ENCODE peak calls at places on chromosomes 11 and 22, in seven cellular contexts. O is nephron progenitor cell, V is endothelial cell, S is choroid plexus epithelial cell, J is BE2C, C is cardiac fibroblast, W is tibial nerve. R is an unnamed sample.

GRCh38 chr22:37657590-37658132 is 862 bp upstream of the PDXP start:
- DNase-seq in C (no peak), W (no peak), V (no peak), J (no peak), S (no peak), O (no peak), R (no peak)

GRCh38 chr11:117225553-117226170 is 6.2 kb downstream of the PCSK7 start:
- DNase-seq in S (no peak), C (no peak), W (no peak), O (no peak), J (no peak), V (no peak), R (no peak)

GRCh38 chr11:113596658-113597057 is 109.5 kb downstream of the TMPRSS5 start:
- DNase-seq in C (no peak), O (no peak), V (no peak), J (no peak), W (no peak), S (no peak), R (no peak)

GRCh38 chr11:96037267-96037990 is 113.5 kb upstream of the MTMR2 start:
- DNase-seq in S (peak), J (no peak), C (no peak), W (no peak), V (no peak), O (peak), R (no peak)

GRCh38 chr11:83864412-83865057 is 578.4 kb upstream of the CCDC90B start:
- DNase-seq in J (peak), O (no peak), S (no peak), C (no peak), W (no peak), V (no peak), R (no peak)

GRCh38 chr11:3126207-3126865 is 38.8 kb downstream of the OSBPL5 start:
- DNase-seq in V (peak), O (peak), J (peak), W (no peak), C (peak), S (no peak), R (no peak)

GRCh38 chr11:104594228-104594958 is 303.9 kb downstream of the CASP12 start:
- DNase-seq in S (peak), W (no peak), J (no peak), C (no peak), O (no peak), V (no peak), R (no peak)

GRCh38 chr11:87101956-87102355 is 64.2 kb downstream of the TMEM135 start:
- DNase-seq in W (no peak), J (no peak), C (no peak), V (no peak), O (no peak), S (no peak), R (no peak)

GRCh38 chr11:57279131-57279530 is 42.1 kb upstream of the APLNR start:
- DNase-seq in W (no peak), C (peak), V (no peak), O (no peak), J (no peak), S (peak), R (no peak)

GRCh38 chr11:19805346-19805745 is 92.7 kb downstream of the NAV2 start:
- DNase-seq in J (no peak), V (no peak), O (no peak), W (no peak), S (no peak), C (no peak), R (no peak)

GRCh38 chr11:32312865-32313403 is 122.4 kb downstream of the WT1 start:
- DNase-seq in S (peak), V (peak), W (no peak), O (no peak), C (peak), J (peak), R (no peak)

GRCh38 chr22:19871845-19872778 is 17.4 kb upstream of the GNB1L start:
- DNase-seq in O (no peak), S (no peak), W (peak), J (no peak), C (no peak), V (peak), R (peak)

GRCh38 chr22:50258361-50259292 is 2.9 kb downstream of the MAPK12 start:
- DNase-seq in V (no peak), O (no peak), W (no peak), J (no peak), S (no peak), C (no peak), R (no peak)

GRCh38 chr11:206002-206384 is 1.2 kb downstream of the BET1L start:
- DNase-seq in S (no peak), J (no peak), C (no peak), O (no peak), V (peak), W (no peak), R (peak)

GRCh38 chr11:44775366-44776356 is 48.9 kb downstream of the TSPAN18 start:
- DNase-seq in V (peak), O (peak), C (peak), W (no peak), J (peak), S (peak), R (no peak)

GRCh38 chr22:22386602-22387385 is 121.7 kb downstream of the ZNF280B start:
- DNase-seq in V (no peak), J (no peak), C (no peak), S (no peak), O (no peak), W (no peak), R (no peak)

GRCh38 chr22:35540600-35541253 is at the start of gene RASD2:
- DNase-seq in W (no peak), C (no peak), J (peak), V (no peak), O (peak), S (no peak), R (no peak)

GRCh38 chr11:133078591-133079179 is 453.6 kb downstream of the OPCML start:
- DNase-seq in S (peak), J (peak), W (no peak), V (peak), C (peak), O (peak), R (no peak)

GRCh38 chr22:47539374-47539773 is 776.9 kb downstream of the TBC1D22A start:
- DNase-seq in V (no peak), J (no peak), S (no peak), W (no peak), C (no peak), O (no peak), R (no peak)

GRCh38 chr11:33065445-33066178 is 26.2 kb downstream of the TCP11L1 start:
- DNase-seq in V (peak), C (peak), O (peak), S (peak), W (peak), J (peak), R (peak)

GRCh38 chr11:69683764-69684333 is 8.7 kb upstream of the LTO1 start:
- DNase-seq in W (no peak), O (peak), J (peak), S (no peak), C (no peak), V (no peak), R (no peak)

GRCh38 chr11:23856654-23857053 is 640.2 kb upstream of the LUZP2 start:
- DNase-seq in S (peak), C (peak), W (no peak), V (no peak), J (no peak), O (no peak), R (no peak)

GRCh38 chr11:115042002-115042401 is 363.7 kb downstream of the NXPE2 start:
- DNase-seq in W (no peak), O (no peak), V (no peak), J (peak), S (no peak), C (no peak), R (no peak)

GRCh38 chr11:35235944-35236666 is 97.1 kb downstream of the CD44 start:
- DNase-seq in S (no peak), W (no peak), C (no peak), J (no peak), O (no peak), V (no peak), R (no peak)

GRCh38 chr11:83092488-83093384 is 21.0 kb upstream of the RAB30 start:
- DNase-seq in C (no peak), V (no peak), S (peak), J (peak), O (peak), W (no peak), R (no peak)

GRCh38 chr11:129881570-129882170 is 13.7 kb downstream of the NFRKB start:
- DNase-seq in J (peak), V (peak), O (peak), C (peak), S (peak), W (no peak), R (no peak)

GRCh38 chr11:120122921-120123683 is 14.8 kb downstream of the TRIM29 start:
- DNase-seq in J (no peak), C (no peak), V (no peak), O (no peak), W (no peak), S (no peak), R (no peak)

GRCh38 chr11:57306941-57307598 is 17.7 kb downstream of the TNKS1BP1 start:
- DNase-seq in V (no peak), O (no peak), J (no peak), S (no peak), C (no peak), W (no peak), R (no peak)

GRCh38 chr11:83033972-83034672 is 37.6 kb downstream of the RAB30 start:
- DNase-seq in C (peak), S (peak), W (peak), V (no peak), O (peak), J (peak), R (no peak)

GRCh38 chr22:29737251-29738117 is 17.7 kb downstream of the CABP7 start:
- DNase-seq in S (no peak), V (no peak), C (peak), J (no peak), W (no peak), O (no peak), R (no peak)

GRCh38 chr22:22877523-22878210 is 9.9 kb upstream of the IGLL5 start:
- DNase-seq in J (peak), S (peak), O (peak), C (peak), V (peak), W (no peak), R (no peak)

GRCh38 chr22:41831383-41831782 is 1.5 kb upstream of the SREBF2 start:
- DNase-seq in J (no peak), V (no peak), C (peak), O (no peak), S (no peak), W (no peak), R (no peak)

GRCh38 chr11:14971865-14972580 is at the start of gene CALCA:
- DNase-seq in J (peak), V (no peak), S (no peak), C (no peak), W (no peak), O (peak), R (no peak)

GRCh38 chr11:87251560-87251959 is 213.8 kb downstream of the TMEM135 start:
- DNase-seq in O (no peak), V (no peak), W (no peak), J (no peak), C (no peak), S (peak), R (peak)

GRCh38 chr11:62108971-62109391 is 14.8 kb upstream of the INCENP start:
- DNase-seq in O (no peak), C (peak), W (no peak), S (no peak), V (no peak), J (no peak), R (no peak)

GRCh38 chr11:76249195-76249741 is 43.0 kb upstream of the WNT11 start:
- DNase-seq in W (no peak), S (no peak), O (no peak), V (no peak), J (no peak), C (no peak), R (no peak)

GRCh38 chr11:76250520-76251222 is 44.4 kb upstream of the WNT11 start:
- DNase-seq in S (no peak), O (no peak), C (no peak), J (no peak), V (no peak), W (no peak), R (no peak)

GRCh38 chr11:76247091-76247490 is 40.8 kb upstream of the WNT11 start:
- DNase-seq in S (no peak), W (no peak), C (no peak), J (no peak), O (no peak), V (no peak), R (no peak)

GRCh38 chr11:76246271-76246933 is 40.1 kb upstream of the WNT11 start:
- DNase-seq in V (no peak), W (no peak), J (no peak), O (no peak), S (no peak), C (no peak), R (no peak)

GRCh38 chr11:76248210-76248609 is 41.9 kb upstream of the WNT11 start:
- DNase-seq in W (no peak), J (no peak), O (no peak), V (peak), S (no peak), C (no peak), R (no peak)
- TF ChIP-seq CTCF in W (no peak), J (peak), O (no peak), V (peak), S (peak), C (peak), R (no peak)

GRCh38 chr11:93248602-93249001 is 50.8 kb upstream of the SLC36A4 start:
- DNase-seq in O (no peak), S (peak), C (peak), J (no peak), W (no peak), V (no peak), R (no peak)
- TF ChIP-seq CTCF in O (no peak), S (peak), C (peak), J (peak), W (peak), V (peak), R (no peak)

GRCh38 chr11:9663699-9664275 is at the start of gene SWAP70:
- DNase-seq in C (peak), S (peak), W (peak), O (peak), V (peak), J (peak), R (peak)
- TF ChIP-seq CTCF in C (peak), S (peak), W (peak), O (no peak), V (peak), J (peak), R (peak)

DNA sequence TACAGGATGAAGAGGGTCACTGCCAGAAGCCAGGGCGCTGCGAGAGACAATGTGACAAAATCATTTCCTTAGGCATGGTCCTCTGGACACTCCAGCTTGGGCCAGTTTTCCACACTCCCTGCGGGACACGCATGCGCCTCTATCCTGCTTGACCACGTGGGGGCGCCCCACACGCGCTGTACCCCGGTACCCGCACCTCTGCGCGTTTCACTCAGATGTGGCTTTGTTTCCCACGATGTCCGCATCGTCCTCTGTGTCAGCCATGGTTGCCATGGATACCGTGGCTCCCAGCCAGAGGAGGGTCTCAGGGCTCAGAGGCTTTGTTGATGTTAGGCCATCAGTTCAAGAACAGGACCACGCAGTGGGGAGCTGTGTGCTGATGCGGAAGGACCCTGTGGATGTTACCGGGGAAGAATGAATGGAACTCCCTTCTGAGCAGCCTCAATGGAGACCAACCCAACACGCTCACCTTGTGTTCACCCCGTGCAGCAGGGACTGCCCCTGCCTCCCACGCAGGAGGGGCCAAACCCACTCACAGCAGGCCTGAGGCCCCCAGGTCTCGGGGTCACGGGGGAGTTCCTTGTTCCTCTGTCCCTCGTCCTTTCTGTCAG is 101.1 kb upstream of the SLC22A12 start:
- DNase-seq in J (peak), S (peak), V (peak), W (no peak), C (peak), O (peak), R (peak)
- TF ChIP-seq CTCF in J (peak), S (peak), V (peak), W (peak), C (peak), O (peak), R (peak)

R was measured in ascending aorta.